ENCODE peak calls at places on chromosomes 5 and 9, in six cellular contexts. X, F, B, V, J and K are unnamed samples.

GRCh38 chr9:94818196-94818541 is 91.7 kb downstream of the AOPEP start:
- DNase-seq in X (no peak), F (no peak), B (no peak), J (no peak), V (no peak), K (no peak)

GRCh38 chr9:73172811-73173210 is 21.1 kb downstream of the ANXA1 start:
- DNase-seq in B (no peak), J (no peak), V (no peak), F (no peak), X (no peak), K (no peak)

GRCh38 chr9:84238652-84239051 is 101.9 kb downstream of the SLC28A3 start:
- DNase-seq in V (no peak), B (no peak), F (no peak), J (no peak), X (no peak), K (no peak)

GRCh38 chr5:167652690-167653089 is 638.8 kb upstream of the WWC1 start:
- DNase-seq in J (peak; percentile 42), X (no peak), V (no peak), F (no peak), B (no peak), K (no peak)

GRCh38 chr5:79186021-79186420 is 49.9 kb upstream of the JMY start:
- DNase-seq in B (no peak), F (no peak), X (no peak), V (no peak), J (no peak), K (no peak)

GRCh38 chr5:37721447-37721871 is 118.4 kb downstream of the GDNF start:
- DNase-seq in B (no peak), F (no peak), X (no peak), V (no peak), J (peak; percentile 36), K (no peak)

GRCh38 chr5:160486573-160486972 is 64.9 kb downstream of the PTTG1 start:
- DNase-seq in V (no peak), F (no peak), J (no peak), X (no peak), B (no peak), K (no peak)

GRCh38 chr9:85368781-85369180 is 373.0 kb downstream of the AGTPBP1 start:
- DNase-seq in J (no peak), V (no peak), X (no peak), B (no peak), F (no peak), K (no peak)

GRCh38 chr9:14203366-14204056 is 110.4 kb downstream of the NFIB start:
- DNase-seq in V (peak; percentile 86), F (peak; percentile 39), J (no peak), X (no peak), B (no peak), K (no peak)

GRCh38 chr5:35598707-35599370 is 18.8 kb upstream of the SPEF2 start:
- DNase-seq in V (no peak), J (no peak), F (no peak), X (no peak), B (no peak), K (no peak)

GRCh38 chr5:5126444-5126843 is 13.7 kb upstream of the ADAMTS16 start:
- DNase-seq in X (no peak), V (no peak), F (peak; percentile 58), B (no peak), J (no peak), K (no peak)

GRCh38 chr5:143106175-143106574 is 297.3 kb downstream of the NR3C1 start:
- DNase-seq in J (peak; percentile 77), B (peak; percentile 23), F (peak; percentile 40), V (peak; percentile 45), X (no peak), K (no peak)

GRCh38 chr5:158899792-158900191 is 199.9 kb downstream of the EBF1 start:
- DNase-seq in J (no peak), X (peak; percentile 87), V (peak; percentile 66), F (peak; percentile 31), B (peak; percentile 13), K (no peak)

GRCh38 chr5:158908690-158909325 is 190.9 kb downstream of the EBF1 start:
- DNase-seq in X (no peak), B (no peak), V (no peak), F (no peak), J (no peak), K (no peak)

GRCh38 chr5:158910782-158911692 is 188.7 kb downstream of the EBF1 start:
- DNase-seq in B (no peak), F (no peak), V (no peak), J (peak; percentile 18), X (no peak), K (no peak)

GRCh38 chr5:158903006-158903405 is 196.7 kb downstream of the EBF1 start:
- DNase-seq in B (no peak), X (no peak), J (no peak), F (no peak), V (no peak), K (no peak)

DNA sequence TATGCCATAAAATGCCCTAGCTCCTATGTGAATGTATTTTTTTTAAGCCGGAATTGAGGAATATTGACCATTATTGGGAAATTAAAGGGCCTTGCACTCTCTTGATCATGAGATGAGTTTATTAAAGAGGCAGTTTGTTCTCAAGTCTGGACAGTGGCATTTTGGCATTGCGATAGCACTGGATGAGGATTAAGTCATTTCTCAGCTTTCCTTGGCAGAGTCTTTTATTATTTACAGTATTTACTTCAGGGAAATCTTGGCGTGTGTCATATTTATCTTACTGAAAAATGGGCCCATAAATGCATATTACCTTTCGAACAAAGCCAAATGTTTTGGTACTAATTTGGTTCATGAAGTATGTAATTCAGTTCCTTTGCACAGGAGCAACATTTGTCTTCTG is 194.4 kb downstream of the EBF1 start:
- DNase-seq in B (no peak), X (no peak), J (no peak), V (no peak), F (no peak), K (no peak)
- TF ChIP-seq POLR2A in B (no peak), X (no peak), J (no peak), V (no peak), F (no peak), K (no peak)

GRCh38 chr5:88770290-88771257 is 112.4 kb downstream of the MEF2C start:
- DNase-seq in J (peak; percentile 87), X (no peak), F (no peak), V (no peak), B (no peak), K (no peak)
- H3K27ac ChIP-seq in J (no peak overlapping the region), X (no peak overlapping the region), F (no peak overlapping the region), V (no peak overlapping the region), B (no peak overlapping the region), K (no peak overlapping the region)

GRCh38 chr9:136011703-136012496 is 50.7 kb upstream of the UBAC1 start:
- DNase-seq in J (peak; percentile 59), B (peak; percentile 76), X (no peak), F (peak; percentile 90), V (peak; percentile 93), K (peak; percentile 87)
- H3K4me3 ChIP-seq in J (no peak overlapping the region), B (peak overlapping the region; percentile 18), X (no peak overlapping the region), F (no peak overlapping the region), V (no peak overlapping the region), K (no peak overlapping the region)

GRCh38 chr9:35748858-35749514 is at the start of the genes GBA2 and RGP1:
- DNase-seq in F (peak; percentile 78), V (peak; percentile 93), B (peak; percentile 51), J (peak; percentile 43), X (peak; percentile 90), K (peak; percentile 96)
- TF ChIP-seq POLR2A in F (peak; percentile 47), V (peak; percentile 19), B (no peak), J (peak; percentile 61), X (peak; percentile 22), K (peak; percentile 20)

GRCh38 chr9:93129691-93130500 is 4.2 kb downstream of the NINJ1 start:
- DNase-seq in V (peak; percentile 85), B (no peak), F (no peak), J (no peak), X (no peak), K (peak; percentile 81)
- H3K27ac ChIP-seq in V (peak overlapping the region; percentile 11), B (peak overlapping the region; percentile 98), F (no peak overlapping the region), J (no peak overlapping the region), X (peak overlapping the region; percentile 94), K (peak overlapping the region; percentile 96)

GRCh38 chr9:126395439-126396212 is 69.0 kb downstream of the MVB12B start:
- DNase-seq in F (no peak), J (peak; percentile 82), B (no peak), X (no peak), V (no peak), K (no peak)
- H3K4me3 ChIP-seq in F (no peak overlapping the region), J (no peak overlapping the region), B (no peak overlapping the region), X (no peak overlapping the region), V (no peak overlapping the region), K (no peak overlapping the region)